ENCODE peak calls at places on chromosomes 7 and 10, in four cellular contexts. T is HepG2, Y is WTC11, P is GM12878. O is an unnamed sample.

GRCh38 chr7:101575168-101575567 is 53.9 kb downstream of the MYL10 start:
- DNase-seq in T (no peak), Y (peak; percentile 52), P (no peak), O (no peak)

GRCh38 chr10:1063232-1063862 is 7.2 kb downstream of the WDR37 start:
- DNase-seq in T (no peak), Y (no peak), P (no peak), O (no peak)

GRCh38 chr10:91590904-91591791 is 41.7 kb downstream of the PPP1R3C start:
- DNase-seq in T (no peak), Y (no peak), P (no peak), O (peak; percentile 78)

GRCh38 chr7:139777304-139777890 is 401 bp downstream of the HIPK2 start:
- DNase-seq in T (no peak), Y (peak; percentile 42), P (no peak), O (peak; percentile 72)

GRCh38 chr10:32982293-32982709 is 24.3 kb upstream of the ITGB1 start:
- DNase-seq in T (no peak), Y (no peak), P (no peak), O (no peak)

GRCh38 chr7:85041599-85042216 is 145.1 kb downstream of the SEMA3D start:
- DNase-seq in T (peak; percentile 55), Y (peak; percentile 78), P (peak; percentile 3), O (peak; percentile 67)

GRCh38 chr7:48285365-48285764 is 114.1 kb downstream of the ABCA13 start:
- DNase-seq in T (no peak), Y (no peak), P (no peak), O (no peak)

GRCh38 chr10:118374404-118374803 is 32.3 kb upstream of the FAM204A start:
- DNase-seq in T (no peak), Y (no peak), P (no peak), O (no peak)

GRCh38 chr7:44438851-44439250 is 51.6 kb downstream of the NUDCD3 start:
- DNase-seq in T (no peak), Y (no peak), P (no peak), O (no peak)

GRCh38 chr7:129825005-129825553 is 127.7 kb downstream of the UBE2H start:
- DNase-seq in T (peak; percentile 78), Y (peak; percentile 91), P (no peak), O (peak; percentile 77)

GRCh38 chr10:88493676-88494483 is 89.2 kb downstream of the RNLS start:
- DNase-seq in T (no peak), Y (no peak), P (no peak), O (no peak)

GRCh38 chr7:64882341-64883112 is 20.5 kb upstream of the ZNF273 start:
- DNase-seq in T (no peak), Y (no peak), P (no peak), O (no peak)

GRCh38 chr10:100038561-100039071 is 28.9 kb upstream of the DNMBP start:
- DNase-seq in T (peak; percentile 77), Y (no peak), P (no peak), O (no peak)

GRCh38 chr10:131202964-131203363 is 108.6 kb downstream of the TCERG1L start:
- DNase-seq in T (no peak), Y (no peak), P (no peak), O (no peak)

GRCh38 chr10:60394444-60394843 is 4.8 kb upstream of the ANK3 start:
- DNase-seq in T (no peak), Y (no peak), P (no peak), O (no peak)

GRCh38 chr7:106262268-106262881 is 22.4 kb downstream of the NAMPT start:
- DNase-seq in T (no peak), Y (no peak), P (no peak), O (no peak)

GRCh38 chr10:119113805-119114732 is 10.2 kb downstream of the DENND10 start:
- DNase-seq in T (peak; percentile 98), Y (no peak), P (no peak), O (no peak)

GRCh38 chr10:14074062-14074884 is 256.5 kb downstream of the FRMD4A start:
- DNase-seq in T (peak; percentile 27), Y (no peak), P (no peak), O (no peak)

GRCh38 chr10:101047268-101047667 is 14.5 kb upstream of the KAZALD1 start:
- DNase-seq in T (no peak), Y (no peak), P (no peak), O (no peak)

GRCh38 chr10:83917519-83918506 is 221.5 kb upstream of the GHITM start:
- DNase-seq in T (peak; percentile 12), Y (peak; percentile 64), P (peak; percentile 32), O (peak; percentile 26)

GRCh38 chr7:91263359-91264082 is 712 bp upstream of the FZD1 start:
- DNase-seq in T (no peak), Y (peak; percentile 47), P (no peak), O (peak; percentile 64)

GRCh38 chr7:128887169-128888038 is 23.1 kb downstream of the KCP start:
- DNase-seq in T (no peak), Y (no peak), P (no peak), O (no peak)

GRCh38 chr10:28429573-28430216 is 103.2 kb upstream of the WAC start:
- DNase-seq in T (peak; percentile 59), Y (no peak), P (no peak), O (peak; percentile 12)

GRCh38 chr7:18727094-18727870 is 231.7 kb downstream of the HDAC9 start:
- DNase-seq in T (no peak), Y (no peak), P (no peak), O (no peak)

GRCh38 chr7:149830997-149831729 is 7.0 kb upstream of the ZNF862 start:
- DNase-seq in T (no peak), Y (peak; percentile 6), P (no peak), O (no peak)

GRCh38 chr10:74947781-74948401 is 121.5 kb downstream of the KAT6B start:
- DNase-seq in T (no peak), Y (no peak), P (no peak), O (no peak)

GRCh38 chr7:127907638-127908040 is 123.6 kb downstream of the LRRC4 start:
- DNase-seq in T (peak; percentile 83), Y (no peak), P (no peak), O (peak; percentile 57)

GRCh38 chr10:71657604-71658348 is 61.8 kb downstream of the C10orf105 start:
- DNase-seq in T (no peak), Y (peak; percentile 50), P (no peak), O (no peak)

GRCh38 chr10:4144802-4145201 is 359.8 kb upstream of the KLF6 start:
- DNase-seq in T (no peak), Y (no peak), P (no peak), O (no peak)

GRCh38 chr10:67607472-67607871 is 88.5 kb downstream of the CTNNA3 start:
- DNase-seq in T (no peak), Y (no peak), P (no peak), O (no peak)

GRCh38 chr7:13751771-13752170 is 237.7 kb downstream of the ETV1 start:
- DNase-seq in T (no peak), Y (no peak), P (no peak), O (no peak)

GRCh38 chr10:8321990-8322389 is 267.5 kb downstream of the GATA3 start:
- DNase-seq in T (no peak), Y (no peak), P (no peak), O (no peak)

GRCh38 chr7:81159402-81159801 is 240.6 kb upstream of the SEMA3C start:
- DNase-seq in T (peak; percentile 65), Y (no peak), P (no peak), O (peak; percentile 35)

GRCh38 chr7:43750016-43750887 is 8.2 kb upstream of the BLVRA start:
- DNase-seq in T (no peak), Y (peak; percentile 41), P (no peak), O (peak; percentile 71)

GRCh38 chr7:15525652-15526263 is 36.1 kb downstream of the AGMO start:
- DNase-seq in T (no peak), Y (no peak), P (no peak), O (no peak)

GRCh38 chr10:87053121-87053520 is 33.0 kb downstream of the FAM25A start:
- DNase-seq in T (no peak), Y (no peak), P (no peak), O (no peak)
- TF ChIP-seq CBFB in T (no peak), Y (no peak), P (no peak), O (no peak)

DNA sequence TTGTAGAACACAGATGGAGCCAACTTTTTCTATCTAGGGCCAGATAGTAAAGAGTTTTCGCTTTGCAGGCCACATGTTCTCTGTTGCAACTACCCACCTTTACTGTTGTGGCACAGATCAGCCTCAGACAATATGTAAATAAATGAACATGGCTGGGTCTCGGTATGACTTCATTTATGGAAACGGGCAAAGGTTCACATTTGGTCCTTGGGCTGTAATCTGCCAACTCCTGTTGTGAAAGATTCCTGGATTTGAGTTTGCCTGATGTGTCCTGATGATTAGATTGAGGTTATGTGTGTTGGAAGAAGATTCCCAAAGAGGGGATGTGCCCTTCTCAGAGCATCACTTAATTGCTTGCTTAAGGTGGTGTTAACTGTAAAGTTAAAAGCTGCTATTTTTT is 38.2 kb downstream of the RBM20 start:
- DNase-seq in T (no peak), Y (no peak), P (no peak), O (no peak)
- TF ChIP-seq CBFB in T (no peak), Y (no peak), P (no peak), O (no peak)

DNA sequence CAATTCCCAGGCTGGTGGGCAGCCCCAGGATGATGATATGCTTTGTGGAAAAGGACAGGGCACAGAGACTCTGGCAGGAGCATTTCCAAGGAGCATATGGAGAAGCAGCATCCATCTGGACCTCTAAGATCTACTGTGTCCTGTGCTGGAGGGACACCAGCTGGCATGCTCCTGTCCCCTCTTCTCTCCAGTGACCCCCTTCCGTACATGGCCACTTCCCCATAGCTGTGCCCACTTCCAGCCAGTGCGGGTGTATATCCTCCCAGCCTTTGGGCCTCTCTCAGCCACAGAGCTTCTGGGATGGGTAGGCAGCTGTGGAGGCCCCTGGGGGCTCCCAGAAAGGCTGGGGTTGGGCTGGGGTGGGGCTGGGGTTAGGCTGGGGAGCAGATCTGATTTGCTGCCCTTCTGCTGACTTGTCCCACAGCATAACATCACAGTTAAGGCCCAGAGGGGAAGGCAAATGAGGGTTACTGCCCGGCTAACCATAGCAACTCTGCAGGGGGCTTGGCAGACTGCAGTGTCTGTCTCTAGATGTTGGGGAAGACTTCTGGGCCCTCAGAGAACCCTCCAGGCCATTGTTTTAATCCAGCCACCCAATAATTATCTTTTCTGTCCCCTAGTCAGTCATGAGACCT is 6.3 kb downstream of the NPFFR1 start:
- DNase-seq in T (no peak), Y (no peak), P (no peak), O (no peak)
- TF ChIP-seq CBFB in T (no peak), Y (no peak), P (no peak), O (no peak)

GRCh38 chr10:11715815-11716494 is 26.2 kb upstream of the ECHDC3 start:
- DNase-seq in T (peak; percentile 97), Y (no peak), P (no peak), O (no peak)
- TF ChIP-seq CBFB in T (peak; percentile 56), Y (no peak), P (no peak), O (no peak)

GRCh38 chr7:70752794-70753241 is 379.1 kb upstream of the GALNT17 start:
- DNase-seq in T (peak; percentile 29), Y (no peak), P (no peak), O (no peak)
- TF ChIP-seq CBFB in T (no peak), Y (no peak), P (no peak), O (no peak)

GRCh38 chr10:86596266-86596665 is 58.1 kb upstream of the OPN4 start:
- DNase-seq in T (no peak), Y (no peak), P (no peak), O (no peak)
- TF ChIP-seq CBFB in T (no peak), Y (no peak), P (no peak), O (no peak)